ENCODE peak calls at places on chromosomes 12 and 14, in four cellular contexts. G is WTC11, B is upper lobe of left lung, D is memory B cell. F is an unnamed sample.
A peak's percentile ranks its signal among the peaks of the same experiment; 100 is the strongest.

GRCh38 chr12:18158774-18159557 is 69.0 kb upstream of the RERGL start:
- DNase-seq in G (peak; percentile 33), D (no peak), B (no peak), F (no peak)

GRCh38 chr12:87383705-87384104 is 645.5 kb downstream of the C12orf50 start:
- DNase-seq in B (no peak), G (no peak), D (no peak), F (no peak)

GRCh38 chr14:105335735-105336476 is 21.4 kb downstream of the PACS2 start:
- DNase-seq in D (no peak), G (no peak), B (peak; percentile 75), F (no peak)

GRCh38 chr12:53211476-53212381 is 4.7 kb upstream of the ITGB7 start:
- DNase-seq in B (no peak), D (no peak), G (no peak), F (no peak)

GRCh38 chr14:102916347-102917055 is 6.0 kb upstream of the AMN start:
- DNase-seq in D (no peak), B (peak; percentile 59), G (no peak), F (no peak)

GRCh38 chr12:116048886-116049285 is 228.6 kb downstream of the MED13L start:
- DNase-seq in B (no peak), D (no peak), G (no peak), F (no peak)

GRCh38 chr14:24171422-24172260 is at the start of gene REC8:
- DNase-seq in G (peak; percentile 99), B (peak; percentile 91), D (peak; percentile 56), F (peak; percentile 94)

GRCh38 chr12:4030938-4031702 is 157.9 kb upstream of the PARP11 start:
- DNase-seq in D (peak; percentile 54), B (peak; percentile 97), G (peak; percentile 91), F (peak; percentile 95)

GRCh38 chr12:96190403-96191170 is 3.6 kb upstream of the ELK3 start:
- DNase-seq in G (no peak), D (no peak), B (no peak), F (no peak)

GRCh38 chr12:19018302-19018980 is 111.1 kb upstream of the PLEKHA5 start:
- DNase-seq in B (no peak), D (no peak), G (no peak), F (no peak)

F was measured in neuronal stem cell.